ENCODE peak calls at places on chromosomes 11 and 22, in five cellular contexts. E is stimulated activated CD4-positive, alpha-beta T cell treated with anti-CD3 and anti-CD28 coated beads, Interleukin-4, amount 100 ng/mL, for 48 hours; Q is upper lobe of left lung; R is AG09309; Y is stimulated activated CD8-positive, alpha-beta memory T cell treated with anti-CD3 and anti-CD28 coated beads, Interleukin-15, amount 100 ng/mL, for 4 hours. X is an unnamed sample.

GRCh38 chr11:37712246-37712645 is 1114.2 kb upstream of the RAG2 start:
- DNase-seq in R (no peak), Q (no peak), E (no peak), Y (no peak), X (no peak)

GRCh38 chr11:120867531-120867930 is 156.4 kb upstream of the TBCEL start:
- DNase-seq in E (no peak), Q (no peak), Y (no peak), R (no peak), X (no peak)

GRCh38 chr22:43956383-43956782 is 1.1 kb downstream of the SAMM50 start:
- DNase-seq in Y (no peak), Q (no peak), R (no peak), E (no peak), X (no peak)

GRCh38 chr11:73397468-73398131 is 21.4 kb downstream of the RELT start:
- DNase-seq in E (no peak), R (no peak), Q (peak), Y (no peak), X (no peak)

GRCh38 chr11:701741-702513 is 4.1 kb upstream of the EPS8L2 start:
- DNase-seq in Q (no peak), E (no peak), R (no peak), Y (no peak), X (no peak)

GRCh38 chr11:126431401-126432064 is 76.0 kb downstream of the ST3GAL4 start:
- DNase-seq in E (no peak), Y (no peak), Q (no peak), R (peak), X (no peak)

GRCh38 chr11:90171359-90171758 is 36.9 kb downstream of the NAALAD2 start:
- DNase-seq in Q (no peak), R (no peak), E (no peak), Y (no peak), X (no peak)

GRCh38 chr11:63858628-63859550 is 20.0 kb downstream of the MARK2 start:
- DNase-seq in Q (no peak), E (no peak), Y (no peak), R (no peak), X (no peak)

GRCh38 chr11:35615911-35616900 is 2.1 kb upstream of the FJX1 start:
- DNase-seq in Y (no peak), E (no peak), Q (no peak), R (no peak), X (no peak)

GRCh38 chr11:64331569-64332371 is 8.2 kb upstream of the CCDC88B start:
- DNase-seq in R (peak), Y (peak), E (peak), Q (peak), X (peak)

GRCh38 chr11:113507341-113507740 is 32.1 kb upstream of the DRD2 start:
- DNase-seq in R (no peak), E (no peak), Y (no peak), Q (no peak), X (no peak)

GRCh38 chr11:76076749-76077148 is 129.6 kb downstream of the WNT11 start:
- DNase-seq in E (no peak), R (no peak), Y (no peak), Q (no peak), X (no peak)

GRCh38 chr11:131910491-131911387 is 540.3 kb downstream of the NTM start:
- DNase-seq in Q (peak), Y (no peak), E (no peak), R (no peak), X (no peak)

GRCh38 chr11:109750964-109751363 is 329.0 kb downstream of the C11orf87 start:
- DNase-seq in Y (no peak), Q (no peak), E (no peak), R (no peak), X (no peak)

GRCh38 chr11:69397732-69398131 is 83.7 kb upstream of the LINC01488 start:
- DNase-seq in Y (no peak), Q (no peak), E (no peak), R (no peak), X (no peak)

GRCh38 chr11:69641681-69642548 is 959 bp downstream of the CCND1 start:
- DNase-seq in E (no peak), Q (peak), Y (no peak), R (no peak), X (no peak)

GRCh38 chr11:5476184-5476819 is 12.2 kb upstream of the OR52D1 start:
- DNase-seq in Y (no peak), E (peak), Q (no peak), R (peak), X (no peak)

GRCh38 chr22:24176630-24177029 is 4.7 kb upstream of the SUSD2 start:
- DNase-seq in Q (no peak), E (no peak), R (no peak), Y (no peak), X (no peak)

GRCh38 chr22:37148031-37148651 is 1.6 kb downstream of the IL2RB start:
- DNase-seq in R (no peak), E (no peak), Y (no peak), Q (no peak), X (no peak)

GRCh38 chr11:34564406-34564805 is 50.8 kb upstream of the ELF5 start:
- DNase-seq in E (no peak), R (no peak), Y (no peak), Q (no peak), X (no peak)

GRCh38 chr11:73237471-73238290 is 19.6 kb downstream of the P2RY2 start:
- DNase-seq in R (no peak), E (no peak), Y (no peak), Q (no peak), X (no peak)

GRCh38 chr11:11010624-11011127 is 152.8 kb upstream of the ZBED5 start:
- DNase-seq in Y (no peak), R (no peak), E (no peak), Q (no peak), X (no peak)

GRCh38 chr11:129192150-129192549 is at the start of gene ARHGAP32:
- DNase-seq in Q (no peak), Y (no peak), E (no peak), R (no peak), X (no peak)

GRCh38 chr11:17721242-17721999 is 2.0 kb downstream of the MYOD1 start:
- DNase-seq in Y (no peak), Q (peak), E (no peak), R (no peak), X (no peak)

GRCh38 chr11:11743216-11743615 is 98.6 kb upstream of the USP47 start:
- DNase-seq in Y (no peak), Q (no peak), R (no peak), E (no peak), X (no peak)

GRCh38 chr11:101666916-101667315 is 83.1 kb upstream of the TRPC6 start:
- DNase-seq in Y (no peak), E (no peak), Q (no peak), R (no peak), X (no peak)

GRCh38 chr22:45891996-45892621 is 84.9 kb downstream of the WNT7B start:
- DNase-seq in E (no peak), Q (peak), R (no peak), Y (no peak), X (no peak)

GRCh38 chr11:105033344-105033743 is 1.6 kb downstream of the CASP1 start:
- DNase-seq in R (no peak), Y (no peak), E (no peak), Q (no peak), X (no peak)

GRCh38 chr11:60378359-60378758 is at the start of gene MS4A7:
- DNase-seq in Y (no peak), E (no peak), Q (no peak), R (no peak), X (no peak)

GRCh38 chr11:116963813-116964212 is 126.4 kb upstream of the APOA1 start:
- DNase-seq in Y (no peak), E (no peak), Q (no peak), R (no peak), X (no peak)

GRCh38 chr11:13465909-13466371 is 2.9 kb upstream of the BTBD10 start:
- DNase-seq in R (no peak), E (no peak), Q (no peak), Y (no peak), X (no peak)

GRCh38 chr11:67423891-67424613 is 4.2 kb upstream of the RPS6KB2 start:
- DNase-seq in R (no peak), Q (peak), E (no peak), Y (no peak), X (no peak)

GRCh38 chr11:96278039-96278897 is 64.7 kb downstream of the MAML2 start:
- DNase-seq in Q (no peak), Y (no peak), E (no peak), R (no peak), X (no peak)

GRCh38 chr11:40160418-40160817 is 1299.0 kb downstream of the LRRC4C start:
- DNase-seq in Q (no peak), E (no peak), Y (no peak), R (no peak), X (no peak)

GRCh38 chr22:46744581-46744980 is 6.5 kb upstream of the CERK start:
- DNase-seq in Q (no peak), R (no peak), Y (no peak), E (no peak), X (no peak)

GRCh38 chr22:46509416-46510089 is 27.9 kb downstream of the CELSR1 start:
- DNase-seq in R (no peak), Q (peak), E (no peak), Y (no peak), X (no peak)

GRCh38 chr22:44431256-44431655 is 66.8 kb downstream of the RTL6 start:
- DNase-seq in Y (no peak), Q (no peak), R (no peak), E (no peak), X (no peak)